ENCODE peak calls at places on chromosomes 4 and X, in seven cellular contexts. H, F, S, I, Q, A and U are unnamed samples.

GRCh38 chr4:33255507-33255906 is 2535.3 kb downstream of the PCDH7 start:
- DNase-seq in H (no peak), F (no peak), S (no peak), I (no peak), Q (no peak), A (no peak), U (no peak)

GRCh38 chrX:42530027-42530426 is 247.9 kb downstream of the PPP1R2C start:
- DNase-seq in H (peak; percentile 13), F (no peak), S (peak; percentile 80), I (no peak), Q (no peak), A (no peak), U (no peak)

GRCh38 chr4:165692082-165692481 is 181.0 kb upstream of the TLL1 start:
- DNase-seq in H (no peak), F (no peak), S (no peak), I (no peak), Q (no peak), A (no peak), U (no peak)

GRCh38 chr4:173505924-173506779 is 23.9 kb downstream of the HAND2 start:
- DNase-seq in H (no peak), F (no peak), S (no peak), I (no peak), Q (no peak), A (peak; percentile 45), U (no peak)

GRCh38 chr4:157014621-157015591 is 43.3 kb upstream of the PDGFC start:
- DNase-seq in H (peak; percentile 69), F (no peak), S (peak; percentile 76), I (no peak), Q (no peak), A (no peak), U (no peak)

GRCh38 chr4:152352645-152353116 is 183.2 kb downstream of the FBXW7 start:
- DNase-seq in H (peak; percentile 93), F (no peak), S (peak; percentile 98), I (no peak), Q (no peak), A (peak; percentile 86), U (no peak)

GRCh38 chrX:24019448-24019847 is 7.5 kb downstream of the KLHL15 start:
- DNase-seq in H (no peak), F (no peak), S (no peak), I (no peak), Q (no peak), A (no peak), U (no peak)

GRCh38 chr4:25013756-25014737 is 16.7 kb downstream of the LGI2 start:
- DNase-seq in H (no peak), F (no peak), S (no peak), I (no peak), Q (no peak), A (no peak), U (no peak)

GRCh38 chr4:27635936-27636913 is 775.6 kb downstream of the STIM2 start:
- DNase-seq in H (no peak), F (no peak), S (no peak), I (no peak), Q (no peak), A (no peak), U (no peak)

GRCh38 chr4:4685810-4686209 is 144.0 kb upstream of the STX18 start:
- DNase-seq in H (no peak), F (no peak), S (no peak), I (no peak), Q (no peak), A (no peak), U (no peak)

GRCh38 chrX:101383679-101384078 is 2.3 kb downstream of the BTK start:
- DNase-seq in H (no peak), F (no peak), S (no peak), I (no peak), Q (no peak), A (no peak), U (no peak)

GRCh38 chr4:140856692-140857091 is 100.5 kb upstream of the TBC1D9 start:
- DNase-seq in H (peak; percentile 65), F (no peak), S (peak; percentile 85), I (no peak), Q (no peak), A (no peak), U (no peak)

GRCh38 chr4:24794111-24794860 is 1.1 kb upstream of the SOD3 start:
- DNase-seq in H (no peak), F (no peak), S (no peak), I (no peak), Q (no peak), A (no peak), U (no peak)

GRCh38 chrX:97311066-97311778 is 427.5 kb downstream of the RPA4 start:
- DNase-seq in H (no peak), F (no peak), S (no peak), I (no peak), Q (no peak), A (no peak), U (no peak)

GRCh38 chr4:85127653-85128052 is 161.2 kb upstream of the WDFY3 start:
- DNase-seq in H (peak; percentile 16), F (no peak), S (peak; percentile 17), I (no peak), Q (no peak), A (peak; percentile 9), U (no peak)

GRCh38 chr4:152278505-152279301 is 257.2 kb downstream of the FBXW7 start:
- DNase-seq in H (no peak), F (no peak), S (no peak), I (no peak), Q (no peak), A (no peak), U (no peak)

GRCh38 chrX:17680732-17681413 is 56.4 kb upstream of the SCML1 start:
- DNase-seq in H (no peak), F (no peak), S (no peak), I (no peak), Q (no peak), A (no peak), U (no peak)

GRCh38 chr4:147160908-147161513 is 215.3 kb upstream of the TTC29 start:
- DNase-seq in H (peak; percentile 61), F (no peak), S (peak; percentile 49), I (no peak), Q (no peak), A (peak; percentile 18), U (no peak)

GRCh38 chr4:74619931-74620702 is 174.2 kb downstream of the BTC start:
- DNase-seq in H (no peak), F (no peak), S (no peak), I (no peak), Q (no peak), A (no peak), U (no peak)

GRCh38 chr4:128819082-128819742 is 9.7 kb downstream of the JADE1 start:
- DNase-seq in H (no peak), F (no peak), S (no peak), I (no peak), Q (no peak), A (no peak), U (no peak)

GRCh38 chr4:87011340-87012034 is 76.7 kb downstream of the AFF1 start:
- DNase-seq in H (peak; percentile 53), F (no peak), S (peak; percentile 80), I (no peak), Q (no peak), A (peak; percentile 14), U (no peak)

GRCh38 chr4:55181606-55182005 is 56.2 kb upstream of the KDR start:
- DNase-seq in H (no peak), F (no peak), S (no peak), I (no peak), Q (no peak), A (no peak), U (no peak)

GRCh38 chr4:172245493-172245892 is 432.3 kb downstream of the GALNTL6 start:
- DNase-seq in H (peak; percentile 6), F (no peak), S (no peak), I (no peak), Q (no peak), A (no peak), U (no peak)

GRCh38 chr4:41455215-41455614 is 82.7 kb upstream of the LIMCH1 start:
- DNase-seq in H (no peak), F (no peak), S (no peak), I (no peak), Q (no peak), A (no peak), U (no peak)

GRCh38 chrX:106894392-106894909 is 8.7 kb downstream of the RIPPLY1 start:
- DNase-seq in H (peak; percentile 65), F (peak; percentile 10), S (peak; percentile 63), I (peak; percentile 16), Q (peak; percentile 19), A (peak; percentile 77), U (peak; percentile 3)

GRCh38 chrX:3244203-3244743 is 102.2 kb downstream of the MXRA5 start:
- DNase-seq in H (peak; percentile 49), F (no peak), S (peak; percentile 19), I (no peak), Q (no peak), A (no peak), U (no peak)

GRCh38 chrX:77493677-77494553 is 46.7 kb downstream of the FGF16 start:
- DNase-seq in H (peak; percentile 14), F (no peak), S (peak; percentile 23), I (no peak), Q (no peak), A (no peak), U (no peak)

GRCh38 chr4:173074501-173074946 is 94.1 kb upstream of the GALNT7 start:
- DNase-seq in H (peak; percentile 8), F (no peak), S (peak; percentile 95), I (no peak), Q (no peak), A (no peak), U (no peak)

GRCh38 chr4:76830612-76831474 is 67.1 kb downstream of the SOWAHB start:
- DNase-seq in H (no peak), F (no peak), S (no peak), I (no peak), Q (no peak), A (peak; percentile 87), U (no peak)

GRCh38 chrX:85244411-85245210 is 820 bp downstream of the ZNF711 start:
- DNase-seq in H (no peak), F (no peak), S (peak; percentile 2), I (no peak), Q (no peak), A (peak; percentile 22), U (no peak)

GRCh38 chrX:8005678-8006347 is 78.6 kb upstream of the PNPLA4 start:
- DNase-seq in H (no peak), F (no peak), S (no peak), I (no peak), Q (no peak), A (no peak), U (no peak)

GRCh38 chr4:1357356-1358248 is 10.6 kb downstream of the UVSSA start:
- DNase-seq in H (no peak), F (no peak), S (no peak), I (no peak), Q (no peak), A (no peak), U (no peak)

GRCh38 chr4:104286867-104287266 is 207.8 kb downstream of the CXXC4 start:
- DNase-seq in H (no peak), F (no peak), S (no peak), I (no peak), Q (no peak), A (no peak), U (no peak)